ENCODE peak calls at places on chromosomes 3 and 15, in ten cellular contexts. U is activated T-helper 1 cell treated with anti-CD3 and anti-CD28 coated beads, Interleukin-2, amount 50 U/mL, for 16 hours; T is CD8-positive, alpha-beta memory T cell; D is type B pancreatic cell; H is stimulated activated CD4-positive, alpha-beta T cell treated with anti-CD3 and anti-CD28 coated beads, Interleukin-4, amount 100 ng/mL, for 1 hour; V is activated gamma-delta T cell treated with Interleukin-2 at 50 U/mL for 16 hours; K is HFFc6; R is posterior cingulate gyrus; Y is A172; Z is choroid plexus epithelial cell. J is an unnamed sample.

GRCh38 chr3:10933958-10934481 is 58.5 kb upstream of the SLC6A1 start:
- DNase-seq in D (no peak), R (peak; percentile 12), T (no peak), H (no peak), U (no peak), V (no peak), Z (peak; percentile 65), Y (peak; percentile 82), K (peak; percentile 53), J (no peak)

GRCh38 chr15:40498891-40499290 is 28.1 kb downstream of the CHST14 start:
- DNase-seq in R (no peak), T (no peak), V (no peak), K (peak; percentile 2), U (no peak), H (no peak), Z (no peak), Y (peak; percentile 13), D (no peak), J (no peak)

GRCh38 chr3:39494781-39495180 is 27.3 kb downstream of the MOBP start:
- DNase-seq in Z (no peak), H (no peak), V (no peak), T (no peak), D (no peak), U (no peak), K (no peak), Y (no peak), R (no peak), J (no peak)

GRCh38 chr3:196969660-196970546 is 1.3 kb upstream of the PIGZ start:
- DNase-seq in Z (peak; percentile 44), V (peak; percentile 55), K (no peak), D (no peak), U (peak; percentile 57), H (peak; percentile 75), Y (no peak), R (peak; percentile 48), T (peak; percentile 71), J (peak; percentile 84)

GRCh38 chr3:124765197-124765596 is 34.9 kb downstream of the UMPS start:
- DNase-seq in H (no peak), D (no peak), T (no peak), V (no peak), U (no peak), Y (no peak), R (no peak), Z (no peak), K (no peak), J (no peak)

GRCh38 chr3:13150624-13151023 is 77.4 kb upstream of the IQSEC1 start:
- DNase-seq in U (no peak), D (no peak), R (no peak), Z (no peak), H (no peak), T (no peak), V (no peak), K (no peak), Y (no peak), J (no peak)

GRCh38 chr3:185094691-185095090 is 58.2 kb downstream of the C3orf70 start:
- DNase-seq in D (no peak), H (no peak), U (no peak), V (no peak), Y (no peak), T (no peak), R (no peak), Z (peak; percentile 63), K (no peak), J (no peak)

GRCh38 chr3:114542359-114542758 is 248.5 kb downstream of the TIGIT start:
- DNase-seq in U (no peak), D (no peak), H (no peak), V (no peak), R (no peak), K (no peak), T (no peak), Y (no peak), Z (no peak), J (no peak)

GRCh38 chr3:139286241-139286640 is 57.6 kb upstream of the MRPS22 start:
- DNase-seq in K (no peak), T (no peak), U (no peak), Y (no peak), R (no peak), H (no peak), V (no peak), Z (no peak), D (no peak), J (no peak)

GRCh38 chr3:48564022-48564421 is 441 bp upstream of the UCN2 start:
- DNase-seq in V (peak; percentile 20), Z (peak; percentile 56), H (peak; percentile 8), U (no peak), T (peak; percentile 59), D (no peak), K (peak; percentile 77), R (peak; percentile 73), Y (peak; percentile 89), J (peak; percentile 56)

GRCh38 chr3:146160233-146160963 is 586 bp downstream of the PLOD2 start:
- DNase-seq in R (peak; percentile 35), D (peak; percentile 75), T (no peak), Y (peak; percentile 88), K (peak; percentile 85), V (no peak), U (no peak), H (no peak), Z (peak; percentile 89), J (peak; percentile 46)